ENCODE peak calls at places on chromosomes 7 and 10, in nine cellular contexts. E, M, P, I, V, X, Z, F and R are unnamed samples.

GRCh38 chr10:74039561-74040145 is 41.7 kb downstream of the VCL start:
- DNase-seq in M (no peak), V (no peak), E (no peak), F (peak; percentile 88), X (no peak), Z (no peak), I (no peak), P (no peak), R (no peak)

GRCh38 chr10:13815766-13816165 is 229.0 kb downstream of the PRPF18 start:
- DNase-seq in F (peak; percentile 67), V (no peak), X (no peak), P (peak; percentile 68), I (no peak), Z (no peak), E (no peak), M (no peak), R (no peak)

GRCh38 chr10:35379226-35380137 is 43.2 kb downstream of the CCNY start:
- DNase-seq in F (peak; percentile 68), V (peak; percentile 11), P (no peak), X (no peak), E (no peak), M (no peak), Z (no peak), I (no peak), R (no peak)

GRCh38 chr10:3887885-3888476 is 103.0 kb upstream of the KLF6 start:
- DNase-seq in V (peak; percentile 87), P (peak; percentile 97), I (no peak), E (no peak), F (peak; percentile 98), Z (peak; percentile 57), X (no peak), M (no peak), R (no peak)

GRCh38 chr10:107160866-107161265 is 3.6 kb downstream of the SORCS1 start:
- DNase-seq in P (no peak), V (no peak), I (no peak), X (no peak), F (no peak), E (no peak), Z (no peak), M (no peak), R (no peak)

GRCh38 chr7:132225216-132226030 is 350.8 kb downstream of the PLXNA4 start:
- DNase-seq in V (no peak), I (no peak), Z (no peak), F (no peak), P (no peak), X (no peak), E (no peak), M (no peak), R (no peak)

GRCh38 chr10:74078037-74078436 is 72.6 kb downstream of the AP3M1 start:
- DNase-seq in V (peak; percentile 84), I (no peak), M (no peak), X (no peak), P (peak; percentile 62), F (peak; percentile 75), E (no peak), Z (no peak), R (no peak)

GRCh38 chr7:37354661-37355131 is 94.0 kb downstream of the ELMO1 start:
- DNase-seq in P (peak; percentile 2), X (no peak), F (no peak), M (no peak), Z (peak; percentile 47), E (no peak), I (no peak), V (peak; percentile 90), R (peak; percentile 58)

GRCh38 chr7:28409716-28410627 is 2.3 kb upstream of the CREB5 start:
- DNase-seq in P (no peak), V (peak; percentile 7), M (peak; percentile 16), X (no peak), Z (no peak), I (peak; percentile 59), F (peak; percentile 46), E (peak; percentile 7), R (no peak)

GRCh38 chr7:112898432-112899290 is 108.5 kb upstream of the TMEM168 start:
- DNase-seq in F (peak; percentile 74), E (no peak), X (no peak), P (peak; percentile 53), I (no peak), V (peak; percentile 45), M (no peak), Z (no peak), R (no peak)

GRCh38 chr7:57868771-57869483 is 418.9 kb downstream of the ZNF716 start:
- DNase-seq in I (no peak), X (peak; percentile 84), F (no peak), M (no peak), Z (no peak), V (no peak), P (no peak), E (no peak), R (peak; percentile 15)

GRCh38 chr10:50464004-50464409 is 159.7 kb downstream of the SGMS1 start:
- DNase-seq in P (no peak), V (no peak), E (no peak), I (no peak), M (no peak), X (no peak), Z (no peak), F (peak; percentile 72), R (no peak)

GRCh38 chr7:127252736-127253288 is at the start of gene GRM8:
- DNase-seq in V (no peak), Z (peak; percentile 36), E (peak; percentile 11), F (peak; percentile 30), I (peak; percentile 71), X (no peak), M (peak; percentile 64), P (peak; percentile 19), R (no peak)

GRCh38 chr7:74083928-74084721 is 521 bp downstream of the LIMK1 start:
- DNase-seq in I (no peak), M (no peak), E (no peak), Z (peak; percentile 28), V (no peak), F (peak; percentile 62), X (no peak), P (peak; percentile 26), R (peak; percentile 75)